ENCODE peak calls at places on chromosomes 12 and 14, in six cellular contexts. O is CD8-positive, alpha-beta T cell; Q is IMR-90; R is kidney epithelial cell; G is A549; T is OCI-LY7. K is an unnamed sample.

GRCh38 chr14:51614707-51615106 is 37.0 kb upstream of the FRMD6 start:
- DNase-seq in O (no peak), Q (peak; percentile 55), R (no peak), G (no peak), T (no peak), K (peak; percentile 72)

GRCh38 chr12:65740873-65741600 is 83.2 kb upstream of the HMGA2 start:
- DNase-seq in O (peak; percentile 63), Q (peak; percentile 74), R (no peak), G (peak; percentile 84), T (no peak), K (peak; percentile 71)

GRCh38 chr12:66941150-66941549 is 262.3 kb upstream of the GRIP1 start:
- DNase-seq in O (no peak), Q (no peak), R (no peak), G (no peak), T (no peak), K (no peak)

GRCh38 chr14:61381589-61381988 is 60.2 kb downstream of the PRKCH start:
- DNase-seq in O (no peak), Q (no peak), R (no peak), G (no peak), T (no peak), K (no peak)

GRCh38 chr14:90521121-90521929 is 124.5 kb downstream of the CALM1 start:
- DNase-seq in O (no peak), Q (no peak), R (no peak), G (no peak), T (no peak), K (no peak)

GRCh38 chr14:99604766-99605298 is 825 bp upstream of the CCDC85C start:
- DNase-seq in O (no peak), Q (peak; percentile 33), R (no peak), G (peak; percentile 48), T (peak; percentile 66), K (peak; percentile 33)

GRCh38 chr12:52903285-52903854 is 1.5 kb downstream of the KRT8 start:
- DNase-seq in O (peak; percentile 65), Q (peak; percentile 53), R (no peak), G (peak; percentile 69), T (no peak), K (peak; percentile 73)

GRCh38 chr12:73384592-73384991 is 1112.4 kb downstream of the TRHDE start:
- DNase-seq in O (no peak), Q (no peak), R (no peak), G (no peak), T (no peak), K (no peak)

GRCh38 chr12:33575346-33575745 is 135.7 kb upstream of the SYT10 start:
- DNase-seq in O (no peak), Q (no peak), R (no peak), G (no peak), T (no peak), K (no peak)

GRCh38 chr12:109879332-109880048 is 851 bp downstream of the GLTP start:
- DNase-seq in O (no peak), Q (no peak), R (no peak), G (no peak), T (no peak), K (peak; percentile 34)

GRCh38 chr12:113474635-113475436 is 3.2 kb upstream of the LHX5 start:
- DNase-seq in O (no peak), Q (no peak), R (no peak), G (no peak), T (no peak), K (no peak)

GRCh38 chr12:53424626-53425514 is 1.2 kb downstream of the AMHR2 start:
- DNase-seq in O (no peak), Q (no peak), R (no peak), G (no peak), T (no peak), K (no peak)

GRCh38 chr12:106170285-106170684 is 31.5 kb upstream of the NUAK1 start:
- DNase-seq in O (no peak), Q (peak; percentile 55), R (peak; percentile 31), G (peak; percentile 21), T (no peak), K (peak; percentile 91)

GRCh38 chr12:90211017-90211416 is 502.4 kb upstream of the ATP2B1 start:
- DNase-seq in O (no peak), Q (peak; percentile 48), R (peak; percentile 85), G (peak; percentile 36), T (no peak), K (peak; percentile 42)

GRCh38 chr12:66571361-66571760 is 107.5 kb downstream of the GRIP1 start:
- DNase-seq in O (no peak), Q (no peak), R (no peak), G (no peak), T (no peak), K (no peak)

GRCh38 chr12:104055686-104056388 is 5.8 kb upstream of the GLT8D2 start:
- DNase-seq in O (no peak), Q (peak; percentile 47), R (no peak), G (no peak), T (no peak), K (peak; percentile 68)

GRCh38 chr14:24952851-24953666 is 96.9 kb downstream of the STXBP6 start:
- DNase-seq in O (no peak), Q (peak; percentile 26), R (no peak), G (peak; percentile 13), T (no peak), K (no peak)

GRCh38 chr12:88243886-88244491 is 101.9 kb downstream of the TMTC3 start:
- DNase-seq in O (no peak), Q (no peak), R (no peak), G (no peak), T (no peak), K (peak; percentile 57)

GRCh38 chr14:65748796-65749195 is 336.3 kb downstream of the FUT8 start:
- DNase-seq in O (no peak), Q (no peak), R (no peak), G (no peak), T (no peak), K (no peak)

GRCh38 chr12:30847259-30847658 is 79.3 kb upstream of the TSPAN11 start:
- DNase-seq in O (no peak), Q (peak; percentile 70), R (no peak), G (peak; percentile 81), T (peak; percentile 84), K (peak; percentile 74)

GRCh38 chr12:81078469-81079196 is 754 bp downstream of the ACSS3 start:
- DNase-seq in O (no peak), Q (peak; percentile 46), R (no peak), G (no peak), T (no peak), K (peak; percentile 34)

GRCh38 chr12:88805692-88806091 is 225.4 kb upstream of the KITLG start:
- DNase-seq in O (no peak), Q (no peak), R (no peak), G (no peak), T (no peak), K (peak; percentile 64)

GRCh38 chr12:66166561-66166960 is 3.2 kb downstream of the TMBIM4 start:
- DNase-seq in O (no peak), Q (no peak), R (no peak), G (no peak), T (no peak), K (no peak)

GRCh38 chr14:67516679-67517078 is 16.4 kb upstream of the PLEKHH1 start:
- DNase-seq in O (no peak), Q (no peak), R (no peak), G (no peak), T (no peak), K (no peak)

GRCh38 chr14:67519406-67519805 is 13.7 kb upstream of the PLEKHH1 start:
- DNase-seq in O (no peak), Q (no peak), R (no peak), G (no peak), T (no peak), K (no peak)

GRCh38 chr14:67515386-67516079 is 17.6 kb upstream of the PLEKHH1 start:
- DNase-seq in O (peak; percentile 70), Q (no peak), R (no peak), G (no peak), T (peak; percentile 59), K (no peak)

GRCh38 chr14:67514650-67515385 is 18.3 kb upstream of the PLEKHH1 start:
- DNase-seq in O (peak; percentile 62), Q (peak; percentile 33), R (no peak), G (no peak), T (peak; percentile 60), K (peak; percentile 33)

DNA sequence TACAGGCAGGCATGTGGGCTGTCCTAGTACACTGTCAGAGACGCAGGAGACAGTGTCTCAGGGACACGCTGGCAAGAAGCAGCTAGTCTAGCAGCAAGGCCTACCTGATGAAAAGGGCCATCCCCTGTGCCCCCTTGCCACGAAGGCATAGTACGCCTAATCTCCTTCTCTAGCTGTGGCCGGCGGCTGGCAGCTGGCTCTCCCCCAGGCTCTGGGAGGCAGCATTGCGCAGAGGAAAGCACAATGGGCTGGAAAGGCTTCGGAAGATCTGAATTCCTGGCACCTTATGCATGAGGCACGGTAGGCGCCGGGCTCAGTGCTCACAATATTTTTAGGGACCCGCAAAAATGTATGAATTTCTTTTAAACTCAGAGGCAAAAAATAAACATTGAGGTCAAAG is 16.0 kb upstream of the PLEKHH1 start:
- DNase-seq in O (no peak), Q (no peak), R (no peak), G (no peak), T (no peak), K (peak; percentile 17)
- TF ChIP-seq CTCF in O (no peak), Q (peak; percentile 17), R (peak; percentile 13), G (no peak), T (no peak), K (peak; percentile 24)

GRCh38 chr12:9731393-9731792 is 1.5 kb downstream of the CLECL1 start:
- DNase-seq in O (no peak), Q (no peak), R (no peak), G (no peak), T (peak; percentile 59), K (no peak)
- H3K4me3 ChIP-seq in O (no peak overlapping the region), Q (no peak overlapping the region), R (no peak overlapping the region), G (no peak overlapping the region), T (peak overlapping the region; percentile 78), K (no peak overlapping the region)

DNA sequence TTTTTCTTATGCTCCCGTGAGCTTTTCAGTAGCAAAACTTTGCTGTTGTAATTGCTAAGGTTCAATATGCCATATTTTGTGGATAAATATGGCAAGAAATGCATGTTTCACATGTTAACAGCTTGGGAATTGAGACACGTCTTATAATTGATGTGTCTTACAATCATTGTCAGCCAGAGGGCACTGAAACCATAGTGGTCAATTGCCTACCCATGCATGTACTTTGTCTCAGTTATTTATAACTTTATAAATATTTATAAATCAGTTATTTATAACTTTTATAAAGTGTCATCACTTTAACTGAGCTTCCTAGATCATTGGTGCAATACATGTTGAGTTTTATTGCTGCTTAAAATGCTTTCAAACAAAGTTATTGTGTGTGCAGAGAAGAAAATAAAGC is 82.0 kb downstream of the CATSPERB start:
- DNase-seq in O (no peak), Q (peak; percentile 49), R (no peak), G (peak; percentile 55), T (peak; percentile 37), K (peak; percentile 60)
- TF ChIP-seq CTCF in O (peak; percentile 64), Q (peak; percentile 50), R (peak; percentile 57), G (peak; percentile 81), T (peak; percentile 71), K (peak; percentile 79)

GRCh38 chr14:47259796-47260195 is 415.6 kb downstream of the MDGA2 start:
- DNase-seq in O (no peak), Q (no peak), R (no peak), G (no peak), T (no peak), K (no peak)

GRCh38 chr14:47262801-47263200 is 412.6 kb downstream of the MDGA2 start:
- DNase-seq in O (no peak), Q (no peak), R (no peak), G (no peak), T (no peak), K (no peak)

DNA sequence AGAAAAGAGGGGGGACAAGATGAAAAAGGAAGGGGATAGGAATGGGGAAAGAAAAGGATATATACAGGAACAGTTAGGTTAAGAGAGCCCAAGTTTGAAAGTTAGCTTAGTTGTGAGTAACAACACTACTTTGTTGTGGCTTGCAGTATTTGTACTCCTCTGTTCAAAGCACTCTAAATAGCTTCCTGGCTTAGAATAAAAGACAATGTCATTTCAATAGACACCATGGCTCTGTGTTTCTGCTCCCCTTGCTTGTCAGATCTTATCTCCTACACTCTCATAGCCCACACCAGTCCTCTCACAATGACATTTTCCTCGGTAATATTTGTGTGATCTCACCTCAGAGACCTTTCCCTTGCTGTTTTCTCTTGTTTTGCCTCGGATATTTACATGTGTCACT is 418.4 kb downstream of the MDGA2 start:
- DNase-seq in O (no peak), Q (no peak), R (no peak), G (no peak), T (no peak), K (no peak)
- H3K4me3 ChIP-seq in O (no peak overlapping the region), Q (no peak overlapping the region), R (no peak overlapping the region), G (no peak overlapping the region), T (no peak overlapping the region), K (no peak overlapping the region)